ENCODE peak calls at places on chromosomes 7 and 10, in nine cellular contexts. R is tibial artery; J is cardiac muscle cell; E is PC-9; I is psoas muscle; H is body of pancreas; K is endothelial cell of umbilical vein; D is CD8-positive, alpha-beta T cell; O is prostate gland. Z is an unnamed sample. For H3K4me1, the result is how much of the 10 kb centered on the place peaks cover.

GRCh38 chr10:6070647-6071046 is 8.5 kb upstream of the IL2RA start:
- DNase-seq in E (no peak), O (no peak), H (no peak), J (peak), D (no peak), R (no peak), I (no peak), K (no peak), Z (no peak)

GRCh38 chr10:61754553-61755540 is 92.1 kb downstream of the CABCOCO1 start:
- DNase-seq in E (no peak), H (no peak), K (no peak), R (no peak), D (no peak), O (no peak), I (no peak), J (no peak), Z (no peak)

GRCh38 chr7:84040365-84040764 is 154.2 kb downstream of the SEMA3A start:
- DNase-seq in H (peak), I (no peak), J (no peak), E (no peak), O (no peak), K (no peak), D (no peak), R (no peak), Z (no peak)

GRCh38 chr7:85773116-85773783 is 586.4 kb upstream of the SEMA3D start:
- DNase-seq in E (no peak), K (no peak), I (no peak), R (no peak), O (no peak), J (peak), H (no peak), D (no peak), Z (no peak)

GRCh38 chr10:50605280-50606270 is 18.2 kb downstream of the SGMS1 start:
- DNase-seq in E (peak), I (no peak), O (peak), D (no peak), J (peak), H (peak), K (peak), R (no peak), Z (peak)

GRCh38 chr10:53744746-53745145 is 972.2 kb upstream of the MBL2 start:
- DNase-seq in I (no peak), J (no peak), R (no peak), E (no peak), D (no peak), O (no peak), K (no peak), H (no peak), Z (no peak)

GRCh38 chr7:134364619-134365037 is 47.9 kb upstream of the SLC35B4 start:
- DNase-seq in K (peak), H (peak), R (no peak), I (no peak), D (no peak), O (no peak), J (peak), E (peak), Z (no peak)

GRCh38 chr10:29499993-29500537 is 134.7 kb downstream of the SVIL start:
- DNase-seq in E (no peak), R (no peak), K (no peak), O (no peak), H (no peak), D (no peak), J (no peak), I (peak), Z (no peak)

GRCh38 chr10:96613565-96613964 is 26.8 kb upstream of the TM9SF3 start:
- DNase-seq in K (no peak), R (no peak), O (no peak), E (no peak), J (no peak), D (no peak), I (no peak), H (no peak), Z (peak)

GRCh38 chr7:26195182-26195581 is 5.4 kb downstream of the HNRNPA2B1 start:
- DNase-seq in R (no peak), J (no peak), I (no peak), O (no peak), D (no peak), E (no peak), K (no peak), H (no peak), Z (no peak)

GRCh38 chr7:2000801-2001321 is 231.9 kb downstream of the MAD1L1 start:
- DNase-seq in O (no peak), H (no peak), E (no peak), R (peak), I (peak), K (no peak), D (no peak), J (no peak), Z (no peak)

GRCh38 chr7:157474685-157475084 is 137.9 kb downstream of the DNAJB6 start:
- DNase-seq in K (no peak), O (no peak), J (peak), E (no peak), R (no peak), H (no peak), I (no peak), D (no peak), Z (peak)

GRCh38 chr10:58625070-58625469 is 112.4 kb downstream of the BICC1 start:
- DNase-seq in I (no peak), O (no peak), R (no peak), K (no peak), E (no peak), J (peak), D (no peak), H (no peak), Z (peak)

GRCh38 chr10:48444861-48445841 is 138.7 kb downstream of the MAPK8 start:
- DNase-seq in J (no peak), E (peak), K (no peak), D (no peak), H (no peak), R (peak), I (no peak), O (no peak), Z (peak)

GRCh38 chr7:157679607-157680006 is 342.8 kb downstream of the DNAJB6 start:
- DNase-seq in O (no peak), H (no peak), D (no peak), R (peak), J (no peak), K (no peak), I (no peak), E (no peak), Z (no peak)

GRCh38 chr7:16926283-16926682 is 44.5 kb upstream of the AGR3 start:
- DNase-seq in K (peak), E (no peak), R (no peak), O (no peak), H (peak), D (no peak), J (peak), I (no peak), Z (no peak)

GRCh38 chr7:151310578-151310977 is 31.0 kb upstream of the NUB1 start:
- DNase-seq in I (no peak), K (peak), O (no peak), J (peak), H (peak), E (peak), R (no peak), D (no peak), Z (no peak)

GRCh38 chr7:151309306-151309705 is 32.3 kb upstream of the NUB1 start:
- DNase-seq in K (no peak), R (no peak), O (no peak), D (no peak), I (no peak), E (no peak), H (no peak), J (peak), Z (peak)

GRCh38 chr7:151312831-151313809 is 28.5 kb upstream of the NUB1 start:
- DNase-seq in E (no peak), I (no peak), R (no peak), J (no peak), D (no peak), O (no peak), K (no peak), H (no peak), Z (no peak)

GRCh38 chr7:151312356-151312755 is 29.3 kb upstream of the NUB1 start:
- DNase-seq in I (no peak), E (no peak), J (no peak), K (no peak), R (no peak), O (no peak), H (no peak), D (no peak), Z (no peak)

DNA sequence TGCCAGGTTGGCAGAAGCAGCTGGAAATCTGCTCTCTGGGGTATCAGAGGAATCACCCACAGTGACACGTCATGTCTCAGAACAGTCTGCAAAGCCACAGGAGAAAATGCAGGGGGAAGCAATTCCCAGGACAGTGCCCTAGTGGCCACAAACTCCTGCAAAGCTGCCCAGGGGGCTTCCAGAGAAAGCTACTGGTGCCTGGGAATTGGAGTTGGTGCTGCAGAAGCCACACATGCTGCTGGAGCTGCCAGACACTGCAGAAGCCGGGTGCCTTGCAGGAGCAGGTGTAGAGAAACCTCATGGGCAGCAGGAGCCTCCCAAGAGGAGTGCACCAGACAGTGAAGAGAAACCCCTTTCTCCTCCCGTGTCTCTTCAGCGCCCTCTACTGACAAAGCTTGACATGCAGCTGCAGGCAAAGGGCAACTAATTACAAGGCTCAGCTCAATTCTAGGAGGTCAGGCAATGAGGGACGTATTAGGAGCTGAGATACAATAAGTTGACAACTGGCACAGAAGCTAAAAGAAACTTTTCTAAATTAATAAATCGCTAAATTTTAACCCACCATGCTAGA is 30.2 kb upstream of the NUB1 start:
- DNase-seq in I (no peak), E (no peak), K (no peak), O (no peak), J (no peak), R (no peak), H (no peak), D (no peak), Z (no peak)
- TF ChIP-seq CTCF in I (no peak), E (peak), K (peak), O (no peak), J (no peak), R (no peak), H (no peak), D (no peak), Z (peak)

GRCh38 chr7:130272456-130273080 is 5.9 kb downstream of the CPA2 start:
- DNase-seq in I (no peak), K (no peak), R (no peak), E (no peak), H (no peak), O (peak), D (no peak), J (no peak), Z (no peak)
- H3K4me1 ChIP-seq in I (under half), K (under half), R (under half), E (under half), H (half or more), O (under half), D (under half), J (under half), Z (under half)

GRCh38 chr7:23450518-23450917 is 19.8 kb downstream of the IGF2BP3 start:
- DNase-seq in R (no peak), K (no peak), E (no peak), I (no peak), H (no peak), O (no peak), D (no peak), J (no peak), Z (no peak)
- TF ChIP-seq CTCF in R (no peak), K (no peak), E (no peak), I (no peak), H (no peak), O (no peak), D (no peak), J (no peak), Z (no peak)

DNA sequence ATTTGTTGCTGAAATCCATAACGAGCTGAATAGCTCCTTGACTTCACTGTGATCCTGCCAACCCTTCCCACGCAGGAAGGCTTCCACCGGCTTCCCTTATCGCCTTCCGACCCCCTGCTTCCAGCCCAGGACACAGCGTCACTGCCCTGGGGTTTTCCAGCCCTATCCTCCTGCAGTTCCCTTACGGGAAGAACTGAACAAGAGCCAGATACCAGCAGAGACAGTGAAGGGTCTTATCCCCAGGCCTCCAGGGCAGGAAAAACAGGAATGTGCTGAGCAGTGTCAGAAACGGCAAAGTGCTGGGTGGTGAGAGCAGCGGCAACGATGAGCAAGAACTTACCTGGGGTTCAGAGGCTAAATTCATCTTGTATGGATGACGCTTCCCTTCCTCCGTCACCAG is 22.4 kb downstream of the PDLIM1 start:
- DNase-seq in D (no peak), O (no peak), I (peak), J (peak), K (peak), R (peak), E (no peak), H (peak), Z (no peak)
- H3K4me1 ChIP-seq in D (under half), O (under half), I (under half), J (under half), K (under half), R (under half), E (half or more), H (under half), Z (under half)

DNA sequence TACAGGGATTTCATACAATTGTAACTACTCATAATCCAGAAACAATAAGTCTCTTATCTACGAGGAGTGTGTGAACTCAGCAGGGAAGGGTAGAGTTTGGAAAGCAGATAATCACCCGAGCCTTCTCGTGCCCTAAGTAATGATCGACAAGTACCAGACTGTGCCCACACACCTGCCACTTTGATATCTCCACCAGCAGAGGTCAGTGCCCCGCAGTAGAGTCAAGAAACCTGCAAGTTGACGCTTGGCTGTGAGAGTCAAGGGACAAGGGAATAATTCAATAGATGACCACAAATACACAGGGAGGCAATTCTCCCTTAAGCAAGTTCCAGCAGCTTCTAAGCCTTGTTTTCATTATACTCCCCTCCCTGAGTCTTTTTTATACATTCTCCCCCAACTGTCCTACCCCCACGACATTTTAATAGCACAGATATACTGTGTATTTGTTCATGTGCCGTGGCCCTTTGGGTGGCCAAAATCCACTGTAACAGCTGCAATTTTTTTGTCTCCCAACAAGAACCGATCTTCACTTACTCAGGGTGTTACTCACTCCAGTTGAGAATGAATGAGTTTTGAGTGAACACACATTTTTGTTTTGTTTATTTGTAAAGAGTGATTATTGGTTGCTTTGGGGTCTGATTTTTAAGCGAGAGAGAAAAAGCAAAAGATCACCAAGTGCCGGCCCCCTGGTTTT is 106.9 kb upstream of the RHEB start:
- DNase-seq in I (peak), E (peak), O (peak), H (peak), R (no peak), K (no peak), D (peak), J (peak), Z (no peak)
- TF ChIP-seq CTCF in I (peak), E (peak), O (peak), H (peak), R (peak), K (peak), D (peak), J (peak), Z (peak)

DNA sequence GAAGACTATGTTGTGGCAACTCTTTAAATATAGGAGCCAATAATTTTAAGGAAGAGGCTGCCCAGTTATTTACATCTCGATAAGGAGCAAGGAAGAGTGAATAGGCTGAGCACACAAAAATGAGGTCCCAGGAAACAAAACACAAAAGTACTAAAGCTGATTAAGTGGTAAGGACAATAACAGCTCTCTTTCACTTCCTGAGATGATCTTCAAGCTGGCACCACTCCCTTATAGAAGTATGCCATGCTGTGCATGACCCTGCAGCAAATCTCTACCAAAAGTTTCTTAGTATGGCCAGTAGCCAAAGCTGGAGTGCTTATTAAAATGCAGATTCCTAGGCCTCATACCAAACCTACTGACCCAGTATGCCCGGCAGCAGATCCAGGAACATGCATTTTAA is 39.7 kb downstream of the CADPS2 start:
- DNase-seq in D (no peak), O (no peak), I (no peak), H (no peak), J (no peak), R (no peak), E (no peak), K (no peak), Z (no peak)
- H3K4me1 ChIP-seq in D (under half), O (under half), I (under half), H (under half), J (under half), R (under half), E (under half), K (under half), Z (under half)

GRCh38 chr10:69855346-69856163 is 53.8 kb downstream of the COL13A1 start:
- DNase-seq in E (no peak), J (no peak), R (no peak), O (no peak), D (no peak), H (no peak), K (no peak), I (no peak), Z (no peak)

GRCh38 chr10:69861251-69862240 is 59.8 kb downstream of the COL13A1 start:
- DNase-seq in E (peak), O (no peak), K (peak), R (no peak), H (peak), J (peak), I (no peak), D (no peak), Z (no peak)

GRCh38 chr10:69860290-69860689 is 58.6 kb downstream of the COL13A1 start:
- DNase-seq in I (peak), H (no peak), D (no peak), K (no peak), E (no peak), J (no peak), O (no peak), R (no peak), Z (no peak)

GRCh38 chr10:69856601-69857166 is 55.0 kb downstream of the COL13A1 start:
- DNase-seq in D (no peak), R (no peak), O (no peak), K (no peak), J (no peak), E (no peak), H (no peak), I (no peak), Z (no peak)

DNA sequence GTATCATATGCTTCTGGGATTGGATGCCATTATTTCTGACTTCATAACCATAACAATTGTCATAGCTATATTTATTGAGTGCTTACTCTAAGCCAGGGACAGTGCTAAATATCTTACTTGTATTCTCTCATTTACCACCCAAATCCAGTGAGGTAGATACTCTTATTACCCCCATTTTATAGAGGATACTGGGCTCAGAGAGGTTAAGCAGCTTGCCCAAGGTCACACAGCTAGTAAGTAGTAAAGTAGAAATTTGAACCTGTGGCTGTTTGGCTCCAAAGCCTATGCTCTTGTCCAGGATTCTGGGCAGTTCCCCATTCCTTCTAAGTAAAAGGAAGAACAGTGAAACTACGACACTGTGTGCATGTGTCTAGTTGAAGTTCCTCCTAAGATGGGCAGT is 56.5 kb downstream of the COL13A1 start:
- DNase-seq in R (no peak), K (no peak), E (no peak), J (no peak), D (no peak), O (no peak), H (no peak), I (no peak), Z (no peak)
- TF ChIP-seq CTCF in R (no peak), K (no peak), E (no peak), J (no peak), D (no peak), O (no peak), H (no peak), I (no peak), Z (no peak)

Z was measured in osteoblast.